ENCODE peak calls at places on chromosomes 2 and 18, in seven cellular contexts. K is fibroblast of lung, E is IMR-90, P is heart right ventricle, H is endodermal cell, O is prostate gland, B is tibial artery. T is an unnamed sample. For H3K36me3, the result is how much of the 10 kb centered on the place peaks cover.

GRCh38 chr2:176088048-176088936 is 4.2 kb upstream of the HOXD13 start:
- DNase-seq in P (no peak), H (peak), E (peak), O (no peak), K (peak), B (peak), T (no peak)

GRCh38 chr18:55096261-55097026 is 137.2 kb upstream of the CCDC68 start:
- DNase-seq in O (no peak), P (peak), E (peak), B (no peak), H (peak), K (peak), T (peak)

GRCh38 chr2:16683576-16683975 is 17.9 kb upstream of the CYRIA start:
- DNase-seq in B (no peak), P (no peak), K (no peak), E (no peak), H (no peak), O (no peak), T (no peak)

GRCh38 chr2:187050409-187050998 is 201.5 kb upstream of the ZSWIM2 start:
- DNase-seq in O (no peak), H (no peak), K (no peak), B (no peak), E (peak), P (no peak), T (no peak)

GRCh38 chr18:10926565-10927194 is 222.7 kb downstream of the PIEZO2 start:
- DNase-seq in O (no peak), P (peak), E (peak), H (no peak), B (no peak), K (peak), T (no peak)

GRCh38 chr2:134193774-134194173 is 60.1 kb upstream of the MGAT5 start:
- DNase-seq in K (peak), E (no peak), B (no peak), H (no peak), O (no peak), P (no peak), T (no peak)

GRCh38 chr18:79506191-79507075 is 110.7 kb downstream of the NFATC1 start:
- DNase-seq in B (peak), E (no peak), H (no peak), O (no peak), P (peak), K (no peak), T (peak)

GRCh38 chr2:2704380-2705093 is 373.5 kb upstream of the MYT1L start:
- DNase-seq in H (no peak), O (no peak), E (no peak), B (no peak), P (no peak), K (no peak), T (no peak)

GRCh38 chr2:38788306-38788705 is 10.3 kb downstream of the GEMIN6 start:
- DNase-seq in B (no peak), E (no peak), P (no peak), K (no peak), H (no peak), O (no peak), T (no peak)

GRCh38 chr2:206936456-206937222 is 2.7 kb upstream of the CPO start:
- DNase-seq in P (no peak), B (no peak), H (no peak), O (no peak), K (peak), E (no peak), T (no peak)

GRCh38 chr2:2599441-2599840 is 268.4 kb upstream of the MYT1L start:
- DNase-seq in H (no peak), E (no peak), P (no peak), B (no peak), K (no peak), O (no peak), T (no peak)

GRCh38 chr2:168564641-168565040 is 108.6 kb downstream of the CERS6 start:
- DNase-seq in B (no peak), O (no peak), E (no peak), P (no peak), K (peak), H (no peak), T (no peak)

GRCh38 chr2:45119038-45119437 is 109.8 kb upstream of the SIX2 start:
- DNase-seq in B (no peak), P (no peak), H (no peak), E (peak), O (no peak), K (peak), T (no peak)

GRCh38 chr2:177622516-177622915 is 229.9 kb downstream of the AGPS start:
- DNase-seq in B (no peak), E (no peak), P (no peak), K (no peak), H (peak), O (no peak), T (no peak)

GRCh38 chr2:96798733-96799622 is 17.1 kb upstream of the CNNM3 start:
- DNase-seq in E (no peak), B (no peak), K (no peak), P (no peak), O (no peak), H (no peak), T (no peak)

GRCh38 chr18:13572721-13573120 is 153.6 kb downstream of the FAM210A start:
- DNase-seq in K (no peak), E (no peak), H (peak), O (no peak), P (no peak), B (peak), T (no peak)

GRCh38 chr2:28129955-28130695 is 239.6 kb downstream of the BABAM2 start:
- DNase-seq in O (no peak), P (no peak), K (peak), B (no peak), E (peak), H (no peak), T (no peak)

GRCh38 chr2:150088538-150088937 is 398.9 kb downstream of the RND3 start:
- DNase-seq in P (no peak), O (no peak), K (no peak), B (no peak), H (no peak), E (peak), T (no peak)

GRCh38 chr18:50797147-50797546 is 22.7 kb downstream of the MRO start:
- DNase-seq in H (no peak), P (no peak), O (no peak), K (no peak), B (no peak), E (no peak), T (no peak)

GRCh38 chr18:2538844-2539243 is 32.5 kb downstream of the METTL4 start:
- DNase-seq in P (no peak), K (no peak), B (no peak), O (peak), E (no peak), H (no peak), T (no peak)

GRCh38 chr2:226066391-226066790 is 666.9 kb downstream of the NYAP2 start:
- DNase-seq in P (no peak), H (no peak), O (no peak), B (no peak), K (no peak), E (no peak), T (no peak)

GRCh38 chr18:72543362-72544055 is 633 bp downstream of the CBLN2 start:
- DNase-seq in K (no peak), O (no peak), B (no peak), E (no peak), P (no peak), H (peak), T (no peak)

GRCh38 chr18:11865071-11865470 is 13.9 kb downstream of the CHMP1B start:
- DNase-seq in E (no peak), B (peak), P (no peak), H (peak), K (no peak), O (no peak), T (no peak)

GRCh38 chr2:238101891-238102841 is 2.0 kb downstream of the ESPNL start:
- DNase-seq in H (peak), P (no peak), K (no peak), B (no peak), E (no peak), O (no peak), T (peak)

GRCh38 chr2:85414761-85415498 is 3.6 kb upstream of the SH2D6 start:
- DNase-seq in P (no peak), K (no peak), B (no peak), E (no peak), H (no peak), O (no peak), T (no peak)

GRCh38 chr2:190984595-190984994 is 29.4 kb downstream of the STAT1 start:
- DNase-seq in H (no peak), P (no peak), E (peak), K (peak), B (no peak), O (no peak), T (no peak)

GRCh38 chr2:151718796-151719195 is 15.5 kb downstream of the NEB start:
- DNase-seq in K (no peak), H (no peak), P (no peak), E (no peak), B (no peak), O (no peak), T (no peak)

GRCh38 chr18:37812961-37813360 is 247.4 kb upstream of the CELF4 start:
- DNase-seq in K (no peak), P (no peak), E (no peak), O (no peak), B (no peak), H (no peak), T (no peak)

GRCh38 chr2:2232167-2232566 is 98.9 kb downstream of the MYT1L start:
- DNase-seq in H (no peak), B (no peak), K (no peak), P (no peak), O (peak), E (no peak), T (no peak)

GRCh38 chr2:165793161-165793778 is 777 bp downstream of the GALNT3 start:
- DNase-seq in B (no peak), E (no peak), P (peak), H (peak), K (no peak), O (peak), T (no peak)

GRCh38 chr2:215619989-215620388 is 184.1 kb upstream of the FN1 start:
- DNase-seq in E (no peak), P (no peak), O (no peak), H (no peak), B (no peak), K (no peak), T (no peak)

GRCh38 chr18:13287372-13287771 is 68.8 kb downstream of the LDLRAD4 start:
- DNase-seq in P (no peak), H (no peak), E (no peak), K (no peak), O (no peak), B (no peak), T (no peak)

GRCh38 chr18:74468547-74469014 is 11.5 kb upstream of the DIPK1C start:
- DNase-seq in E (no peak), B (no peak), O (peak), P (no peak), K (no peak), H (no peak), T (no peak)

GRCh38 chr18:78082776-78083175 is 833.1 kb downstream of the GALR1 start:
- DNase-seq in H (peak), E (no peak), P (no peak), O (no peak), K (no peak), B (no peak), T (no peak)
- H3K36me3 ChIP-seq in H (under half), E (under half), P (under half), O (under half), K (under half), B (under half), T (under half)

DNA sequence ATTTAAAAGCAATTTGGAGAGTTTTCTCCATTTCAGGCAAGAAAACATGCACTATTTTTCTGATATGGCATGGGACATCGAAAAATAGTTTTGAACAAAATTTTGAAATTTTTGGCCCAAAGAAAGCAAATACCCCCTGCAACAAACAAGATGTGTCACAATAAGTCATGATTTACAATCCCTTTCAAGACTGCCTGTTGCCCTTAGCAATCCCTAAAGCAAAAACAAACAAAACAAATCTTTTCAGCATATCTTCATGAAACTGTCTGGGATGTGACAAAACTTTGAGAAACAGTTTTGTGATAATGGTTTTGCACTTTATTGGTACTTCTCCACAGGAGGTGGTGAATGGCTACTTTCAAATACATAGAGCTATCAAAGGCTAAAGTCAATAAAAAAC is 1888.7 kb upstream of the PIK3C3 start:
- DNase-seq in P (no peak), O (no peak), H (no peak), B (no peak), E (no peak), K (no peak), T (no peak)
- H3K36me3 ChIP-seq in P (under half), O (under half), H (under half), B (under half), E (under half), K (under half), T (under half)

GRCh38 chr2:98550165-98550564 is 58.1 kb downstream of the COA5 start:
- DNase-seq in K (no peak), E (no peak), B (peak), O (no peak), P (no peak), H (peak), T (no peak)
- H3K36me3 ChIP-seq in K (under half), E (under half), B (half or more), O (under half), P (half or more), H (half or more), T (half or more)

GRCh38 chr2:46564350-46564749 is 85.0 kb downstream of the TMEM247 start:
- DNase-seq in B (no peak), O (no peak), H (no peak), P (no peak), K (no peak), E (peak), T (peak)

GRCh38 chr2:46564811-46565241 is 85.5 kb downstream of the TMEM247 start:
- DNase-seq in B (no peak), H (peak), P (peak), E (no peak), O (no peak), K (no peak), T (peak)

GRCh38 chr2:46562451-46562841 is 83.1 kb downstream of the TMEM247 start:
- DNase-seq in B (no peak), K (no peak), H (no peak), E (no peak), P (no peak), O (no peak), T (no peak)

GRCh38 chr2:46561731-46562450 is 82.5 kb downstream of the TMEM247 start:
- DNase-seq in O (no peak), P (no peak), B (no peak), K (no peak), H (no peak), E (no peak), T (no peak)

GRCh38 chr2:46563110-46563731 is 83.9 kb downstream of the TMEM247 start:
- DNase-seq in B (no peak), E (no peak), P (no peak), K (no peak), H (peak), O (no peak), T (no peak)
- H3K36me3 ChIP-seq in B (under half), E (under half), P (under half), K (under half), H (under half), O (under half), T (under half)

GRCh38 chr2:218229851-218230250 is 12.9 kb downstream of the ARPC2 start:
- DNase-seq in O (no peak), B (no peak), E (no peak), H (no peak), K (no peak), P (no peak), T (no peak)

GRCh38 chr2:218228366-218229092 is 11.5 kb downstream of the ARPC2 start:
- DNase-seq in O (no peak), E (peak), B (no peak), H (no peak), K (no peak), P (no peak), T (no peak)

GRCh38 chr2:218229239-218229638 is 12.2 kb downstream of the ARPC2 start:
- DNase-seq in B (no peak), K (peak), O (peak), P (no peak), H (no peak), E (peak), T (no peak)

GRCh38 chr2:218224206-218224605 is 7.2 kb downstream of the ARPC2 start:
- DNase-seq in K (no peak), O (no peak), E (peak), H (no peak), P (no peak), B (no peak), T (no peak)

GRCh38 chr2:218226903-218227302 is 9.9 kb downstream of the ARPC2 start:
- DNase-seq in E (no peak), H (no peak), B (no peak), P (no peak), O (no peak), K (no peak), T (no peak)
- H3K36me3 ChIP-seq in E (half or more), H (half or more), B (half or more), P (half or more), O (under half), K (under half), T (under half)

GRCh38 chr2:669323-669722 is 7.9 kb downstream of the TMEM18 start:
- DNase-seq in E (peak), H (peak), B (no peak), P (no peak), O (peak), K (peak), T (no peak)

GRCh38 chr2:666441-666840 is 10.8 kb downstream of the TMEM18 start:
- DNase-seq in B (no peak), O (no peak), H (no peak), K (no peak), P (no peak), E (no peak), T (no peak)

GRCh38 chr2:667332-668000 is 9.7 kb downstream of the TMEM18 start:
- DNase-seq in O (no peak), E (peak), H (no peak), P (no peak), K (peak), B (no peak), T (no peak)

GRCh38 chr2:664063-664462 is 13.1 kb downstream of the TMEM18 start:
- DNase-seq in H (no peak), O (no peak), P (no peak), K (no peak), E (no peak), B (no peak), T (no peak)

GRCh38 chr2:665340-666073 is 11.7 kb downstream of the TMEM18 start:
- DNase-seq in B (no peak), P (no peak), H (peak), E (no peak), O (no peak), K (no peak), T (no peak)
- H3K36me3 ChIP-seq in B (half or more), P (half or more), H (half or more), E (under half), O (under half), K (under half), T (under half)

GRCh38 chr2:203442463-203442862 is 92.6 kb downstream of the RAPH1 start:
- DNase-seq in B (no peak), H (no peak), O (no peak), P (no peak), E (no peak), K (no peak), T (no peak)
- H3K36me3 ChIP-seq in B (half or more), H (half or more), O (under half), P (half or more), E (under half), K (under half), T (under half)

T was measured in tibial nerve.